ENCODE peak calls at places on chromosomes 11 and 22, in four cellular contexts. I, E, O and B are unnamed samples.
A peak's percentile ranks its signal among the peaks of the same experiment; 100 is the strongest.

GRCh38 chr22:34080501-34080900 is 160.2 kb upstream of the LARGE1 start:
- DNase-seq in I (no peak), E (no peak), O (no peak), B (no peak)

GRCh38 chr11:9574806-9575530 is 1.5 kb downstream of the WEE1 start:
- DNase-seq in I (no peak), E (no peak), O (peak; percentile 40), B (no peak)

GRCh38 chr22:27115816-27116256 is 458.4 kb downstream of the MIAT start:
- DNase-seq in O (no peak), E (no peak), I (no peak), B (no peak)

GRCh38 chr11:96456111-96456510 is 66.3 kb downstream of the JRKL start:
- DNase-seq in I (no peak), O (no peak), E (no peak), B (no peak)

GRCh38 chr11:77106321-77106720 is 3.7 kb downstream of the OMP start:
- DNase-seq in I (no peak), O (no peak), E (no peak), B (no peak)

GRCh38 chr11:64356498-64357411 is 2.2 kb upstream of the RPS6KA4 start:
- DNase-seq in O (peak; percentile 68), E (no peak), I (peak; percentile 62), B (no peak)

GRCh38 chr11:125171974-125172373 is 7.4 kb downstream of the PKNOX2 start:
- DNase-seq in O (no peak), E (no peak), I (no peak), B (no peak)

GRCh38 chr11:91199866-91200265 is 977.0 kb upstream of the CHORDC1 start:
- DNase-seq in I (no peak), O (no peak), E (no peak), B (no peak)

GRCh38 chr11:10526974-10527918 is 13.7 kb downstream of the RNF141 start:
- DNase-seq in E (no peak), O (no peak), I (no peak), B (no peak)

GRCh38 chr22:17734197-17734596 is 40.1 kb downstream of the BID start:
- DNase-seq in O (no peak), E (no peak), I (no peak), B (no peak)

GRCh38 chr11:30753504-30753903 is 167.4 kb upstream of the MPPED2 start:
- DNase-seq in E (no peak), I (no peak), O (no peak), B (no peak)

DNA sequence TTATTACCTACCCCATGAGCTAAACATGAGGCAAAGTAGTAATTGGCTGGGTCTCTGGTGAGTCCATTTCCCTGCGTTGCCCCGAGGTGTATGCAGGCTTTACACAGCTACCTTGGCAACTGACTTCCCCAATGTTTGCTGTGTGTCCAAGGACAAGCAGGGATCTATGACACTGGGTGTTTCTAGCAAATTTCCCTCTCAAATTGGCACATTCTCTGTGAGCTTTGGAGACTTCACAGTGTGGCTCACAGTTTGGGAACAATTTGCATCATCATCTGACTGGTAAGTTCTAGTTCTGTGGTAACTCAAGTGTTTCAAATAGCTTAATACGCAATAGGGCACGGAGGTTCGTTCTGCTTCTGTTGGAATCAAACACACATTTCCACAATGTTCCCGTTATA is 12.5 kb downstream of the NNMT start:
- DNase-seq in I (no peak), O (no peak), E (no peak), B (peak; percentile 90)
- H3K27ac ChIP-seq in I (no peak overlapping the region), O (no peak overlapping the region), E (peak overlapping the region; percentile 73), B (peak overlapping the region; percentile 93)

GRCh38 chr11:2927851-2928604 is 1.2 kb downstream of the PHLDA2 start:
- DNase-seq in O (peak; percentile 25), E (no peak), I (no peak), B (no peak)
- H3K4me3 ChIP-seq in O (peak overlapping the region; percentile 27), E (peak overlapping the region; percentile 62), I (no peak overlapping the region), B (peak overlapping the region; percentile 90)

GRCh38 chr11:13929551-13929950 is 33.0 kb upstream of the SPON1 start:
- DNase-seq in I (no peak), E (no peak), O (no peak), B (no peak)

GRCh38 chr11:13924801-13925327 is 37.7 kb upstream of the SPON1 start:
- DNase-seq in I (no peak), E (no peak), O (no peak), B (no peak)

GRCh38 chr11:13923716-13924650 is 38.5 kb upstream of the SPON1 start:
- DNase-seq in O (no peak), E (no peak), I (no peak), B (no peak)

GRCh38 chr11:13928566-13929251 is 33.8 kb upstream of the SPON1 start:
- DNase-seq in O (no peak), I (no peak), E (no peak), B (no peak)

GRCh38 chr11:13927496-13927895 is 35.0 kb upstream of the SPON1 start:
- DNase-seq in I (no peak), O (no peak), E (no peak), B (no peak)
- H3K4me1 ChIP-seq in I (no peaks in the 10 kb centered on the region), O (no peaks in the 10 kb centered on the region), E (peaks cover 4% of the 10 kb centered on the region), B (no peaks in the 10 kb centered on the region)

GRCh38 chr11:111355101-111355500 is 24.0 kb downstream of the POU2AF1 start:
- DNase-seq in I (no peak), E (no peak), O (peak; percentile 11), B (no peak)

GRCh38 chr11:111352935-111353695 is 26.0 kb downstream of the POU2AF1 start:
- DNase-seq in I (no peak), E (no peak), O (peak; percentile 48), B (no peak)

GRCh38 chr11:111354601-111354891 is 24.5 kb downstream of the POU2AF1 start:
- DNase-seq in E (no peak), I (no peak), O (no peak), B (no peak)

GRCh38 chr11:111352235-111352746 is 26.8 kb downstream of the POU2AF1 start:
- DNase-seq in O (no peak), E (no peak), I (no peak), B (no peak)

GRCh38 chr11:111353776-111354600 is 25.1 kb downstream of the POU2AF1 start:
- DNase-seq in O (peak; percentile 22), I (no peak), E (no peak), B (no peak)
- H3K27ac ChIP-seq in O (no peak overlapping the region), I (no peak overlapping the region), E (no peak overlapping the region), B (no peak overlapping the region)

GRCh38 chr11:40288212-40288803 is 1171.1 kb downstream of the LRRC4C start:
- DNase-seq in O (no peak), I (no peak), E (no peak), B (no peak)
- H3K4me3 ChIP-seq in O (no peak overlapping the region), I (no peak overlapping the region), E (no peak overlapping the region), B (no peak overlapping the region)

GRCh38 chr22:21573293-21573734 is 5.8 kb downstream of the UBE2L3 start:
- DNase-seq in O (no peak), I (no peak), E (no peak), B (no peak)
- H3K4me1 ChIP-seq in O (peaks cover 31% of the 10 kb centered on the region), I (peaks cover 14% of the 10 kb centered on the region), E (peaks cover 51% of the 10 kb centered on the region), B (peaks cover 10% of the 10 kb centered on the region)

GRCh38 chr11:66543263-66544107 is 2.4 kb downstream of the ZDHHC24 start:
- DNase-seq in O (no peak), I (no peak), E (no peak), B (peak; percentile 75)
- H3K27ac ChIP-seq in O (no peak overlapping the region), I (no peak overlapping the region), E (peak overlapping the region; percentile 63), B (no peak overlapping the region)

DNA sequence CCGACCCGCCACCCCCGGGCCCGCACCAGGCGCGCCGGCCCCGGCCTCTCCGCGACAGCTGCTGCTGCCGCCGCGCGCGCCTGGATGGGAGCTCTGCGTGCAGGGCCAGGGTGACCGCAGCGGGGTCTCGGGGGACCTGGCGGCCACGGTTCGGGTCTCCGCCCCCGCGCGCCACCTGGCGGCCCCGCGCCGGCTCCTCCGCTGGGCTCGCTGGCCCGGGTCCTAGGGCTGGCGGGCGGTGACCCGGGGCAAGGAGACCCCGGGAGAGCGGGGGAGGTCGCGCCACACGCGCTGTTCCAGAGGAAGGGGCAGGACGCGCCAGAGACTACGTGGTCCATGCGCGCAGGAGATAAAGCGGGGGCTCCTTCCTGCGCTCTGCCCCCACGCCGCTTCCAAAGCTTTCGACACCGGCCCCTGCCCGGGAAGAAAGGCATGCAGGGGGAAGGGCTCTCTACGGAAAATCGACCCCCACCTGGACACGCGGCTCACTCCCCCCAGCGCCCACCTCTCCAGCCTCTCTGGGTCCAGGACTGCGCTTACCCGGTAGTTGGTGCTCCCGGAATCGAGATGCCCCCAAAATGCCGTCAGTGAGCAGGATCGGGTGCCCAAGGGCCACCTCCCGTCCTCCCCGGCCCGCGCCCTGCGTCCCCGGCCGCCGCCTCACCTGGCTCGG is 480 bp downstream of the SHANK2 start:
- DNase-seq in I (peak; percentile 63), E (no peak), O (peak; percentile 76), B (peak; percentile 53)
- H3K4me3 ChIP-seq in I (no peak overlapping the region), E (peak overlapping the region; percentile 37), O (peak overlapping the region; percentile 69), B (peak overlapping the region; percentile 63)

GRCh38 chr11:60161107-60161506 is 21.8 kb downstream of the MS4A6A start:
- DNase-seq in E (no peak), I (no peak), O (no peak), B (no peak)
- H3K4me1 ChIP-seq in E (no peaks in the 10 kb centered on the region), I (no peaks in the 10 kb centered on the region), O (no peaks in the 10 kb centered on the region), B (no peaks in the 10 kb centered on the region)

GRCh38 chr11:12725863-12726666 is 51.8 kb downstream of the TEAD1 start:
- DNase-seq in E (no peak), I (no peak), O (no peak), B (no peak)
- H3K27ac ChIP-seq in E (peak overlapping the region; percentile 91), I (no peak overlapping the region), O (no peak overlapping the region), B (no peak overlapping the region)